ENCODE peak calls at places on chromosome 20, in four cellular contexts. One of them, this sample, is unnamed. For H3K9me3, the result is how much of the 10 kb centered on the place peaks cover.

GRCh38 chr20:35447082-35447789 is 8.2 kb upstream of the CEP250 start:
- DNase-seq in CD8-positive, alpha-beta memory T cell: peak
- DNase-seq in effector memory CD4-positive, alpha-beta T cell: peak
- DNase-seq in DND-41: peak
- DNase-seq in this sample: peak

GRCh38 chr20:10059006-10059405 is 24.2 kb downstream of the ANKEF1 start:
- DNase-seq in effector memory CD4-positive, alpha-beta T cell: no peak
- DNase-seq in CD8-positive, alpha-beta memory T cell: no peak
- DNase-seq in DND-41: no peak
- DNase-seq in this sample: no peak

GRCh38 chr20:46814366-46815232 is 80.0 kb upstream of the EYA2 start:
- DNase-seq in CD8-positive, alpha-beta memory T cell: no peak
- DNase-seq in effector memory CD4-positive, alpha-beta T cell: no peak
- DNase-seq in DND-41: no peak
- DNase-seq in this sample: no peak

GRCh38 chr20:16551601-16552419 is 21.4 kb downstream of the KIF16B start:
- DNase-seq in CD8-positive, alpha-beta memory T cell: no peak
- DNase-seq in effector memory CD4-positive, alpha-beta T cell: no peak
- DNase-seq in DND-41: no peak
- DNase-seq in this sample: no peak

GRCh38 chr20:26276811-26277210 is 580.2 kb upstream of the ZNF337 start:
- DNase-seq in effector memory CD4-positive, alpha-beta T cell: no peak
- DNase-seq in CD8-positive, alpha-beta memory T cell: no peak
- DNase-seq in DND-41: no peak
- DNase-seq in this sample: no peak

GRCh38 chr20:45229264-45230056 is 8.3 kb downstream of the SEMG2 start:
- DNase-seq in CD8-positive, alpha-beta memory T cell: no peak
- DNase-seq in DND-41: peak
- DNase-seq in effector memory CD4-positive, alpha-beta T cell: peak
- DNase-seq in this sample: no peak

GRCh38 chr20:62815066-62815991 is 1.5 kb upstream of the COL9A3 start:
- DNase-seq in effector memory CD4-positive, alpha-beta T cell: no peak
- DNase-seq in CD8-positive, alpha-beta memory T cell: no peak
- DNase-seq in DND-41: no peak
- DNase-seq in this sample: no peak

GRCh38 chr20:25230177-25230831 is 17.6 kb upstream of the PYGB start:
- DNase-seq in DND-41: no peak
- DNase-seq in effector memory CD4-positive, alpha-beta T cell: no peak
- DNase-seq in CD8-positive, alpha-beta memory T cell: no peak
- DNase-seq in this sample: no peak

GRCh38 chr20:11769825-11770224 is 147.9 kb upstream of the BTBD3 start:
- DNase-seq in effector memory CD4-positive, alpha-beta T cell: no peak
- DNase-seq in DND-41: no peak
- DNase-seq in CD8-positive, alpha-beta memory T cell: no peak
- DNase-seq in this sample: no peak

GRCh38 chr20:56274156-56274555 is 25.6 kb downstream of the MC3R start:
- DNase-seq in CD8-positive, alpha-beta memory T cell: no peak
- DNase-seq in effector memory CD4-positive, alpha-beta T cell: no peak
- DNase-seq in DND-41: no peak
- DNase-seq in this sample: no peak

GRCh38 chr20:56273491-56273890 is 25.0 kb downstream of the MC3R start:
- DNase-seq in CD8-positive, alpha-beta memory T cell: no peak
- DNase-seq in DND-41: no peak
- DNase-seq in effector memory CD4-positive, alpha-beta T cell: no peak
- DNase-seq in this sample: no peak

GRCh38 chr20:56271974-56272373 is 23.4 kb downstream of the MC3R start:
- DNase-seq in CD8-positive, alpha-beta memory T cell: no peak
- DNase-seq in effector memory CD4-positive, alpha-beta T cell: no peak
- DNase-seq in DND-41: no peak
- DNase-seq in this sample: no peak

DNA sequence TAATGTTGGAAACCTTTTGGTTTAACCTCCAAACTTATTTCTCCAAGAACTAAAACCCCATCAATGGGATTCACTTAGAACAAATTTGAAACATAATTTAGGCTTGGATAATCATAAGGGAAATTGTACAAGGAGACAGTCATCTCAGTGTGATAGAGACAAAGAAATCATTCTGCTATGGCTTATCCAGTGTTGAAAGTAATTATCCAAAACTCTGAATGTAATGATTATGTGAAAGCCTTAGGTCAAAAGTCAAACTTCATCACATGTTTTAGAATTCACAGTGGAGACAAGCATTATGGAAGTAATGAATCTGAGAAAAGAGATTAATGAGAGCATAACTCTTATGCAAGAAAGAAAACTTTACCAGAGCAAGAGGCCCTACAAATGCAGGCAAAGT is 20.0 kb downstream of the MC3R start:
- DNase-seq in CD8-positive, alpha-beta memory T cell: no peak
- DNase-seq in DND-41: no peak
- DNase-seq in effector memory CD4-positive, alpha-beta T cell: no peak
- DNase-seq in this sample: no peak
- H3K9me3 ChIP-seq in CD8-positive, alpha-beta memory T cell: under half
- H3K9me3 ChIP-seq in DND-41: under half
- H3K9me3 ChIP-seq in effector memory CD4-positive, alpha-beta T cell: under half
- H3K9me3 ChIP-seq in this sample: under half

DNA sequence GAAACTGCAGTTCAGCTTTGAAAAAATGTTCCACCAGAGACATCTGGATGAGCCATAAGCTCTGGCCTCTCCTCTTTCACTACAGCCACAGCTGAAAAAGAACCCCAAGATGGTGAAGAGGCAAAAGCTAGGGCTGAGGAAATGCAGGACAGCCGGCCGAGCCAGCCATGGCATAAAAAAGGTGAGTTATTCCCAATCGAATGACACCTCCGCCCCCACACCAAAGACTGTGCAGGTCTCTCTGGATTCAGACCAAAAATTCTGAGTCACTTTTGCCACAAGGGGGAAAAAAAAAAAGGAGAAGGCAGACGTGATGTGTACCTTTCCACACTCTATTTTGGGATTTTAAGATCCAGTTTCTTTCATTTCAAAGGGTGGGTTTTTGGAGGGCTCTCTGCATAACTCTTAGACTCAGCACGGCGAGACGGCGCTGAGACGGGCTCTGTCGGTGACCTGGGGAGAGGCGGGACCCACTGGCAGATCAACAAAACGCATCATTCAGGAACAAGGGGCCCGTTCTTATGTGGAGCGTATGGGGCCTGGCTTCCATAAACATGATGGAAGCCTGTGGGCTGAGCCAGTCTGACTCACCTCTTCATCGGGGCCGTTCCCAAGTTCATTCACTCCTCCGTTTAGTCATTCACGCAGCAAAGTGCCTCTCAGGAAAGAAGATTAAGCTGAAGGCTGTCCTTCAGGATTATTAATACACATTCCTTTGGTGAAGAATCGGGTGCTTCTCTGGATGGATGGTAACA is 54.8 kb downstream of the NFATC2 start:
- DNase-seq in DND-41: no peak
- DNase-seq in effector memory CD4-positive, alpha-beta T cell: no peak
- DNase-seq in CD8-positive, alpha-beta memory T cell: no peak
- DNase-seq in this sample: no peak
- H3K4me3 ChIP-seq in DND-41: no peak
- H3K4me3 ChIP-seq in effector memory CD4-positive, alpha-beta T cell: no peak
- H3K4me3 ChIP-seq in CD8-positive, alpha-beta memory T cell: no peak
- H3K4me3 ChIP-seq in this sample: no peak

DNA sequence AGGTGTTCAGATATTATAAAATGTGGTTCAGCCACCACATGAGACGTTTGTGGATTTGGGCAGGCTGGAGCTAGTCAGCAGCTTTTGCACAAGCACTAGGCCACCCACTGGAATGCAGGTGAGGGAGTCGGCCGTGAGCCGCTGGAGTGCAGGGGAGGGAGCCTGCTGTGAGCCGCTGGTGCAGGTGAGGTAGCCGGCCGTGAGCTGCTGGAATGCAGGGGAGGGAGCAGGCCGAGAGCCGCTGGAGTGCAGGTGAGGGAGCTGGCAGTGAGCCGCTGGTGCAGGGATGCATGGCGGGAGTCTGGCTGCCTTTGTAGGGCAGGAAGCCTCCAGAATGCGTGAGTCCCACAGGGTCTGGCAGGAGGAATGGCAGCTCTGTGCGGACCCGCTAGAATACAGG is 1907.6 kb upstream of the DEFB115 start:
- DNase-seq in effector memory CD4-positive, alpha-beta T cell: no peak
- DNase-seq in DND-41: no peak
- DNase-seq in CD8-positive, alpha-beta memory T cell: no peak
- DNase-seq in this sample: no peak
- H3K9me3 ChIP-seq in effector memory CD4-positive, alpha-beta T cell: under half
- H3K9me3 ChIP-seq in DND-41: under half
- H3K9me3 ChIP-seq in CD8-positive, alpha-beta memory T cell: under half
- H3K9me3 ChIP-seq in this sample: under half

DNA sequence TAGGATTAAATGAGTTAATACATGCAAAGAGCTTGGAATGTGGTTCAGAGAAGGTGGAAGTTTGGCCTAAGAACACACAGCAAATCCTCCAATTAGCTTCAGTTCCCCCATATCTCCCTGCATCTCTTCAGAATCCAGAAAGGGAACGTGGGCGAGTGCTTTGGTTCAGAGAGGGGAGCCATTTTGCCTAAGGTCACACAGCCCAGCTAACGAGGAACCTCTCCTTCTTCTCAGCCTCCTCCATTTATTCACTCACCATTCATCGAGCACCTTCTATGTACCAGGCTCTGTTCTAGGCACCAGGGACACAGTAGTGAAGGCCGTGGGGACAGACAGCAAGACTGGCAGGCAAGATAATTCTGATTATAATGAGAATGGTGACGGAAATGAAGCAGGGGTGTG is 2.3 kb upstream of the CEBPB start:
- DNase-seq in CD8-positive, alpha-beta memory T cell: no peak
- DNase-seq in effector memory CD4-positive, alpha-beta T cell: no peak
- DNase-seq in DND-41: no peak
- DNase-seq in this sample: no peak
- H3K4me3 ChIP-seq in CD8-positive, alpha-beta memory T cell: no peak
- H3K4me3 ChIP-seq in effector memory CD4-positive, alpha-beta T cell: no peak
- H3K4me3 ChIP-seq in DND-41: no peak
- H3K4me3 ChIP-seq in this sample: no peak

DNA sequence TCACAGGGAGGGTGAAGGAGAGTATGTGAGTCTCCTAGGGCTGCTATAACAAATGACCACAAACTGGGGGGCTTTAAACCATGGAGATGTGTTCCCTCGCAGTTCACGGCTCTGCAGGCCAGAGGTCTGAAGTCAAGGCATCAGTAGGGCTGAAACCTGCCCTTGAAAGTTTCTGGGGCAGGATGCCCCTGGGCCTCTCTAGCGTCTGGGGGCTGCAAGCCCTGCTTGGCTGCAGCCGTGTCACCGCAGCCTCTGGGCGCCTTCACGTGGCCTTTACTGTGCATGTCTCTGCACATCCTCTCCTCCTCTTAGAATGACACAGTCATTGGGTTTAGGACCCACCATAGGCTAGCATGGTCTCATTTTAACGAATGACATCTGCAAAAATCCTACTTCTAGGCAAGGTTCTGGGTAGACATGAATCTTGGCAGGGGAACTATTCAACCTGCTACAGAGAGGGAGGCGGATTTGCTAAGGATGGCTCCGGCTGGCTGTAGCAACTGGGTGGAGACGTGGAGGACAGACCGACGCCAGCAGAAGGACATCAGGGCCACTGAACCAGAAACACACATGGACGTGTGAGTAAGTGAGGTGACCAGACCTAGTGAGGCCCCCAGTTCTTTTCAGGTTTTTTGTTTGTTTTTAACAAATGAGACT is 58.6 kb downstream of the PHACTR3 start:
- DNase-seq in CD8-positive, alpha-beta memory T cell: no peak
- DNase-seq in effector memory CD4-positive, alpha-beta T cell: no peak
- DNase-seq in DND-41: no peak
- DNase-seq in this sample: no peak
- H3K9me3 ChIP-seq in CD8-positive, alpha-beta memory T cell: under half
- H3K9me3 ChIP-seq in effector memory CD4-positive, alpha-beta T cell: under half
- H3K9me3 ChIP-seq in DND-41: under half
- H3K9me3 ChIP-seq in this sample: under half

GRCh38 chr20:32052792-32053362 is 835 bp downstream of the HCK start:
- DNase-seq in DND-41: no peak
- DNase-seq in effector memory CD4-positive, alpha-beta T cell: no peak
- DNase-seq in CD8-positive, alpha-beta memory T cell: no peak
- DNase-seq in this sample: no peak

GRCh38 chr20:32051720-32052089 is 337 bp upstream of the HCK start:
- DNase-seq in DND-41: no peak
- DNase-seq in effector memory CD4-positive, alpha-beta T cell: no peak
- DNase-seq in CD8-positive, alpha-beta memory T cell: no peak
- DNase-seq in this sample: no peak

GRCh38 chr20:32052090-32052791 is at the start of gene HCK:
- DNase-seq in effector memory CD4-positive, alpha-beta T cell: no peak
- DNase-seq in CD8-positive, alpha-beta memory T cell: no peak
- DNase-seq in DND-41: no peak
- DNase-seq in this sample: no peak

GRCh38 chr20:32050324-32050723 is 1.7 kb upstream of the HCK start:
- DNase-seq in effector memory CD4-positive, alpha-beta T cell: no peak
- DNase-seq in DND-41: no peak
- DNase-seq in CD8-positive, alpha-beta memory T cell: no peak
- DNase-seq in this sample: no peak

GRCh38 chr20:32050851-32051556 is 1.0 kb upstream of the HCK start:
- DNase-seq in effector memory CD4-positive, alpha-beta T cell: no peak
- DNase-seq in DND-41: no peak
- DNase-seq in CD8-positive, alpha-beta memory T cell: no peak
- DNase-seq in this sample: no peak
- H3K4me3 ChIP-seq in effector memory CD4-positive, alpha-beta T cell: no peak
- H3K4me3 ChIP-seq in DND-41: no peak
- H3K4me3 ChIP-seq in CD8-positive, alpha-beta memory T cell: no peak
- H3K4me3 ChIP-seq in this sample: no peak

GRCh38 chr20:5634894-5635293 is 115.3 kb upstream of the SHLD1 start:
- DNase-seq in CD8-positive, alpha-beta memory T cell: no peak
- DNase-seq in effector memory CD4-positive, alpha-beta T cell: no peak
- DNase-seq in DND-41: no peak
- DNase-seq in this sample: no peak
- H3K9me3 ChIP-seq in CD8-positive, alpha-beta memory T cell: under half
- H3K9me3 ChIP-seq in effector memory CD4-positive, alpha-beta T cell: under half
- H3K9me3 ChIP-seq in DND-41: under half
- H3K9me3 ChIP-seq in this sample: under half

DNA sequence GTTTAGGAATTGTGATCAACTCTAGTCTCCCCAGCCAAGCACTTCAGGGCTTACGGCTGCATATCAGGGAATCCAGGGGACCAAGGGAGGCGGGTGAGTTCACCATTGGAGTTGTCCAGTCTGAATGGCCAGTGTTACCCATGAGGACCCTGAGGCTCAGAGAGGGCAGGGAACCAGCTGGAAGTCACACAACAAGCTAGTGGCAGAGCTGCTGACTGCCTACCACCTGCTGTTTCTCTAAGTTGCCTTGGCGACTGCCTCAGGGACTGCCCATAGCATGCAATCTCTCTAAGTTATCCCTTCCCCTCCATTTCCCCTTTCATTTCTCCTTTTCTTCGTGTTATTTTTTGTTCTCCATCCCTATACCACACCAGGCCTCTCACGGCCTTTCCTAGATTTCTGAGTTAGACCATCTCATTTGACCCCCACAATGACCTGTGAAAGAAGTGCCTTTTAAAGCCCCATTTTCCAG is 71.8 kb upstream of the SIRPA start:
- DNase-seq in CD8-positive, alpha-beta memory T cell: no peak
- DNase-seq in DND-41: no peak
- DNase-seq in effector memory CD4-positive, alpha-beta T cell: no peak
- DNase-seq in this sample: no peak
- H3K4me3 ChIP-seq in CD8-positive, alpha-beta memory T cell: no peak
- H3K4me3 ChIP-seq in DND-41: no peak
- H3K4me3 ChIP-seq in effector memory CD4-positive, alpha-beta T cell: no peak
- H3K4me3 ChIP-seq in this sample: no peak

DNA sequence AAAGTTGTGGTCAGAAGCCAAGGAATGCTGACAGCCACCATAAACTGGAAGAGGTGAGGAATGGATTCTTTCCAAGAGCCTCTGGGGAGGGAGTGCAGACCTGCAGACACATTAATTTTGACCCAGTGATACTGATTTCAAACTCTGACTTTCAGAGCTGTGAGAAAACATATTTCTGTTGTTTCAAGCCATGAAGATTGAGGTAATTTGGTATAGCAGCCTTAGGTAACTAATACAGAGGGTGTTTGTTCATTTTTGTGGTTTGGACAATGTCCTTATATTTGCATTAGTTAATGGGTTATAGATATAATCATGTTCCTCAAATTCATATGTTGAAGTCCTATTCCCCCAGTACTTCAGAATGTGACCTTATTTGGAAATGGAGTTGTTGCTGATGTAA is 85.4 kb upstream of the GTSF1L start:
- DNase-seq in CD8-positive, alpha-beta memory T cell: no peak
- DNase-seq in effector memory CD4-positive, alpha-beta T cell: no peak
- DNase-seq in DND-41: no peak
- DNase-seq in this sample: no peak
- H3K9me3 ChIP-seq in CD8-positive, alpha-beta memory T cell: under half
- H3K9me3 ChIP-seq in effector memory CD4-positive, alpha-beta T cell: under half
- H3K9me3 ChIP-seq in DND-41: under half
- H3K9me3 ChIP-seq in this sample: under half

This sample was measured in CD4-positive, CD25-positive, alpha-beta regulatory T cell.